ENCODE peak calls at places on chromosomes 16 and 17, in ten cellular contexts. A, Y, D, F, O, R, S, W, B and H are unnamed samples.
A peak's percentile ranks its signal among the peaks of the same experiment; 100 is the strongest.

GRCh38 chr17:7914771-7915610 is 1.1 kb downstream of the RNF227 start:
- DNase-seq in R (peak; percentile 71), B (peak; percentile 3), O (peak; percentile 58), Y (peak; percentile 54), S (no peak), F (no peak), D (no peak), W (no peak), A (no peak), H (no peak)

GRCh38 chr16:66020642-66021041 is 345.8 kb upstream of the CDH5 start:
- DNase-seq in D (no peak), R (no peak), O (no peak), W (no peak), S (no peak), A (no peak), F (no peak), Y (peak; percentile 52), B (peak; percentile 12), H (no peak)

GRCh38 chr17:80123791-80124190 is 22.4 kb downstream of the GAA start:
- DNase-seq in R (no peak), S (no peak), A (no peak), Y (peak; percentile 46), O (no peak), B (peak; percentile 84), F (no peak), D (no peak), W (no peak), H (no peak)

GRCh38 chr16:87736003-87736382 is 29.8 kb downstream of the KLHDC4 start:
- DNase-seq in D (no peak), B (no peak), W (no peak), A (no peak), F (no peak), R (no peak), Y (no peak), S (no peak), O (no peak), H (no peak)

GRCh38 chr17:66727634-66728570 is 107.0 kb upstream of the CACNG5 start:
- DNase-seq in R (peak; percentile 25), A (peak; percentile 31), S (peak; percentile 45), W (peak; percentile 53), Y (peak; percentile 50), O (peak; percentile 46), D (peak; percentile 28), B (peak; percentile 69), F (peak; percentile 10), H (peak; percentile 54)

GRCh38 chr17:65539867-65540266 is 21.6 kb downstream of the AXIN2 start:
- DNase-seq in O (no peak), F (no peak), B (no peak), Y (no peak), W (no peak), S (no peak), D (no peak), A (no peak), R (no peak), H (no peak)

GRCh38 chr17:69575346-69575761 is 160.9 kb downstream of the MAP2K6 start:
- DNase-seq in R (no peak), O (peak; percentile 15), A (no peak), W (no peak), B (peak; percentile 97), D (no peak), Y (peak; percentile 87), F (no peak), S (no peak), H (no peak)

GRCh38 chr17:40556198-40556661 is 9.0 kb downstream of the CCR7 start:
- DNase-seq in F (no peak), B (no peak), S (no peak), W (no peak), R (no peak), Y (no peak), D (no peak), O (no peak), A (no peak), H (no peak)

GRCh38 chr16:4892356-4893102 is 44.4 kb downstream of the PPL start:
- DNase-seq in R (no peak), O (peak; percentile 40), Y (peak; percentile 85), S (no peak), A (no peak), W (no peak), B (no peak), D (no peak), F (no peak), H (no peak)

GRCh38 chr16:4890026-4890425 is 42.7 kb downstream of the UBN1 start:
- DNase-seq in O (no peak), R (no peak), D (no peak), S (no peak), B (no peak), W (no peak), F (no peak), Y (no peak), A (no peak), H (no peak)

GRCh38 chr16:4891886-4892216 is 44.6 kb downstream of the UBN1 start:
- DNase-seq in W (no peak), R (no peak), Y (no peak), B (no peak), S (no peak), A (no peak), F (no peak), D (no peak), O (no peak), H (no peak)

GRCh38 chr16:4891097-4891885 is 44.0 kb downstream of the UBN1 start:
- DNase-seq in S (no peak), B (no peak), F (no peak), O (no peak), Y (no peak), A (no peak), D (no peak), R (no peak), W (no peak), H (no peak)

GRCh38 chr16:4890686-4891085 is 43.4 kb downstream of the UBN1 start:
- DNase-seq in A (no peak), D (no peak), Y (no peak), O (no peak), B (no peak), F (no peak), S (no peak), W (no peak), R (no peak), H (no peak)
- H3K4me1 ChIP-seq in A (no peaks in the 10 kb centered on the region), D (no peaks in the 10 kb centered on the region), Y (peaks cover 10% of the 10 kb centered on the region), O (peaks cover 13% of the 10 kb centered on the region), B (no peaks in the 10 kb centered on the region), F (no peaks in the 10 kb centered on the region), S (no peaks in the 10 kb centered on the region), W (peaks cover 52% of the 10 kb centered on the region), R (no peaks in the 10 kb centered on the region), H (peaks cover 6% of the 10 kb centered on the region)

GRCh38 chr16:56424791-56425438 is 430 bp downstream of the AMFR start:
- DNase-seq in R (peak; percentile 36), S (peak; percentile 52), D (peak; percentile 32), B (no peak), O (peak; percentile 17), W (peak; percentile 44), F (peak; percentile 35), Y (peak; percentile 6), A (no peak), H (peak; percentile 69)

GRCh38 chr16:56423584-56424403 is 1.6 kb downstream of the AMFR start:
- DNase-seq in Y (peak; percentile 14), A (no peak), F (no peak), R (no peak), B (no peak), D (no peak), S (no peak), W (peak; percentile 23), O (no peak), H (no peak)

GRCh38 chr16:56422896-56423441 is 2.4 kb downstream of the AMFR start:
- DNase-seq in O (no peak), R (no peak), F (no peak), A (no peak), D (no peak), W (no peak), Y (no peak), B (no peak), S (no peak), H (no peak)

GRCh38 chr16:56425439-56425832 is at the start of gene AMFR:
- DNase-seq in Y (peak; percentile 79), A (peak; percentile 31), B (peak; percentile 82), D (peak; percentile 45), O (peak; percentile 58), R (peak; percentile 48), W (peak; percentile 91), F (peak; percentile 73), S (peak; percentile 78), H (peak; percentile 80)

DNA sequence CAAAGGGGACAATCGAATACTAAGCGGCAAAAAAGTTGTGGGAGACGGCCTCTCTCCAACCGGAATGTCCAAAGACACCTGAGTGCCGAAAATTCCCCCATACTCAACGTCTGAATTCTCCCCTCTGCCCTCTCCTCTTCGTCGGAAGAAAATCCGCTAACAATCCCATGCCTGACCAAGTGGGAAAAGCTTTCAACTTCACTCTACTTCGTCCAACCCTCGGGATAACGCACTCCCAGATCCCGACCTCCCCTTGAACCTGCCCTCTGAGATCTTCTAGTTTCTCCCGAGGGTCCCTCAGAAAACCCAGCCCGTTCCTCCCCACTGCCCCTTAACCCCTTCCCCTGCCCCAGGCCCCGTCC is 960 bp downstream of the AMFR start:
- DNase-seq in R (no peak), A (no peak), D (no peak), O (peak; percentile 9), B (no peak), Y (peak; percentile 17), S (no peak), F (no peak), W (no peak), H (no peak)
- H3K4me1 ChIP-seq in R (peaks cover 4% of the 10 kb centered on the region), A (peaks cover 7% of the 10 kb centered on the region), D (peaks cover 48% of the 10 kb centered on the region), O (peaks cover 21% of the 10 kb centered on the region), B (peaks cover 39% of the 10 kb centered on the region), Y (peaks cover 8% of the 10 kb centered on the region), S (peaks cover 33% of the 10 kb centered on the region), F (peaks cover 8% of the 10 kb centered on the region), W (peaks cover 23% of the 10 kb centered on the region), H (no peaks in the 10 kb centered on the region)

DNA sequence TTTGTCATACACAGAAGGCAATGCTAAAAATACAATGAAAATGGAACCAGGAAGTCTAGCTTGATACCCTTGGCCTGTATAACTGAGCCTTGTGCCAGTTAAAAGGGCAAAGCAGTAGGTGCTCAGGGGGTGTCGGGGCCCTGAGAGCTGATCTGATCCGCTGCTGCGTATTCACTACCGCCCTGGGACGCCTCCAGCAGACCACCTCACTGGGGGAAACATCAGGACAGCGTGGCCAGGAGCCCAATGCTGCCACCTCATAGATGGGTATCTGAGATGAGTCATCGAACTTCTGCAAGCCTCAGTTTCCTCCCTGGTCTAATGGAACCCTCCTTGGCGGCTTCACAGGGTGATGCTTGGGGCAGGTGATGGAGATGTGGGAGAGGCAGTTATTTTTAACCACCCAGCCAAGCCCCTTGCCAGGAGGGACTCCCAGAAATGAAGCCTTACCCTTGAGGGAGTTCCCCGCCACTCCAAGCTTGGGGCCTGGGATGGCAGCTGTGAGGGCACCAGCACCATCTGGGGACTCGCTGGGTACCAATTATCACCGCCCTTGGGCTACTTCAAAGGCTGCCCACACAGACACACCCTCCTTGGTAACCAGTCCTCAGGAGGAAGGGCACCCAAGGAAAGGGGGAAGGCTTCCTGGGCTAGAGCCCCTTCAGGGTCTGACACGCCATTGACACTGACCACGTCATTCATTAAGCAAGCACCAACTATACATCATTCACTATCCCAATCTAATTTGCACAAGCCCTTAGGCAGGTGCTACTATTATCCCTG is 7.8 kb downstream of the DEXI start:
- DNase-seq in D (no peak), B (no peak), S (no peak), F (no peak), W (no peak), Y (no peak), A (no peak), O (no peak), R (no peak), H (no peak)
- H3K4me1 ChIP-seq in D (peaks cover 76% of the 10 kb centered on the region), B (peaks cover 4% of the 10 kb centered on the region), S (peaks cover 91% of the 10 kb centered on the region), F (peaks cover 34% of the 10 kb centered on the region), W (peaks cover 5% of the 10 kb centered on the region), Y (no peaks in the 10 kb centered on the region), A (no peaks in the 10 kb centered on the region), O (peaks cover 70% of the 10 kb centered on the region), R (peaks cover 23% of the 10 kb centered on the region), H (peaks cover 63% of the 10 kb centered on the region)

GRCh38 chr17:3526491-3526890 is 31.1 kb downstream of the TRPV3 start:
- DNase-seq in R (no peak), D (no peak), O (no peak), W (no peak), F (no peak), S (no peak), A (no peak), B (no peak), Y (no peak), H (no peak)
- H3K4me1 ChIP-seq in R (no peaks in the 10 kb centered on the region), D (no peaks in the 10 kb centered on the region), O (no peaks in the 10 kb centered on the region), W (no peaks in the 10 kb centered on the region), F (no peaks in the 10 kb centered on the region), S (no peaks in the 10 kb centered on the region), A (no peaks in the 10 kb centered on the region), B (no peaks in the 10 kb centered on the region), Y (no peaks in the 10 kb centered on the region), H (no peaks in the 10 kb centered on the region)